ENCODE peak calls at places on chromosomes 11 and 22, in ten cellular contexts. N is left ventricle myocardium inferior, I is right atrium auricular region, G is upper lobe of right lung, E is IMR-90, D is tibial nerve, M is HFF-Myc, K is GM23338, S is cardiac fibroblast, V is OCI-LY7. Y is an unnamed sample.

GRCh38 chr11:8717876-8718753 is 35.5 kb downstream of the RPL27A start:
- DNase-seq in N (peak; percentile 45), I (peak; percentile 76), G (no peak), E (peak; percentile 97), D (peak; percentile 23), M (peak; percentile 77), K (no peak), S (peak; percentile 76), V (no peak), Y (peak; percentile 88)

GRCh38 chr22:49951001-49951677 is 9.4 kb upstream of the PIM3 start:
- DNase-seq in N (no peak), I (no peak), G (peak; percentile 98), E (peak; percentile 64), D (no peak), M (no peak), K (no peak), S (no peak), V (no peak), Y (no peak)

GRCh38 chr11:43130616-43131015 is 181.2 kb upstream of the API5 start:
- DNase-seq in N (no peak), I (no peak), G (no peak), E (no peak), D (no peak), M (no peak), K (peak; percentile 19), S (no peak), V (no peak), Y (no peak)

GRCh38 chr11:28464252-28464867 is 356.2 kb downstream of the METTL15 start:
- DNase-seq in N (no peak), I (no peak), G (no peak), E (peak; percentile 86), D (no peak), M (peak; percentile 5), K (no peak), S (peak; percentile 47), V (no peak), Y (no peak)

GRCh38 chr22:23497016-23497885 is 82.8 kb downstream of the IGLL1 start:
- DNase-seq in N (no peak), I (no peak), G (peak; percentile 34), E (no peak), D (no peak), M (no peak), K (no peak), S (no peak), V (no peak), Y (no peak)

GRCh38 chr11:20337526-20338154 is 25.9 kb upstream of the HTATIP2 start:
- DNase-seq in N (no peak), I (no peak), G (no peak), E (peak; percentile 11), D (no peak), M (no peak), K (peak; percentile 68), S (peak; percentile 54), V (peak; percentile 4), Y (no peak)

GRCh38 chr11:97454988-97455387 is 1065.2 kb downstream of the JRKL start:
- DNase-seq in N (no peak), I (no peak), G (no peak), E (no peak), D (no peak), M (no peak), K (peak; percentile 20), S (peak; percentile 72), V (no peak), Y (no peak)

GRCh38 chr11:74669311-74670160 is 61.7 kb downstream of the CHRDL2 start:
- DNase-seq in N (peak; percentile 44), I (no peak), G (no peak), E (no peak), D (no peak), M (no peak), K (no peak), S (no peak), V (no peak), Y (no peak)

GRCh38 chr11:70477607-70478006 is 79.3 kb downstream of the CTTN start:
- DNase-seq in N (peak; percentile 39), I (no peak), G (no peak), E (no peak), D (no peak), M (no peak), K (no peak), S (no peak), V (no peak), Y (no peak)

GRCh38 chr11:47620836-47621378 is 21.5 kb downstream of the MTCH2 start:
- DNase-seq in N (no peak), I (no peak), G (no peak), E (no peak), D (no peak), M (no peak), K (no peak), S (no peak), V (no peak), Y (no peak)

GRCh38 chr22:39348909-39349505 is 784 bp upstream of the SYNGR1 start:
- DNase-seq in N (peak; percentile 33), I (no peak), G (no peak), E (no peak), D (no peak), M (no peak), K (no peak), S (no peak), V (no peak), Y (peak; percentile 2)

GRCh38 chr11:22510741-22511140 is 114.9 kb downstream of the FANCF start:
- DNase-seq in N (no peak), I (no peak), G (no peak), E (peak; percentile 44), D (no peak), M (no peak), K (no peak), S (peak; percentile 61), V (no peak), Y (no peak)

GRCh38 chr11:118868659-118869058 is 15.0 kb upstream of the CXCR5 start:
- DNase-seq in N (no peak), I (no peak), G (no peak), E (no peak), D (no peak), M (no peak), K (no peak), S (no peak), V (peak; percentile 78), Y (no peak)

GRCh38 chr11:60816590-60817157 is 25.2 kb upstream of the CCDC86 start:
- DNase-seq in N (no peak), I (no peak), G (no peak), E (no peak), D (no peak), M (no peak), K (no peak), S (no peak), V (no peak), Y (no peak)

GRCh38 chr11:66419825-66420224 is 1.0 kb upstream of the NPAS4 start:
- DNase-seq in N (no peak), I (no peak), G (no peak), E (no peak), D (no peak), M (no peak), K (peak; percentile 81), S (no peak), V (no peak), Y (no peak)

GRCh38 chr11:132312616-132313210 is 942.3 kb downstream of the NTM start:
- DNase-seq in N (no peak), I (no peak), G (no peak), E (peak; percentile 46), D (no peak), M (peak; percentile 1), K (peak; percentile 83), S (peak; percentile 49), V (peak; percentile 5), Y (peak; percentile 32)

GRCh38 chr11:132318421-132319157 is 948.2 kb downstream of the NTM start:
- DNase-seq in N (no peak), I (no peak), G (no peak), E (peak; percentile 76), D (no peak), M (no peak), K (no peak), S (peak; percentile 66), V (no peak), Y (peak; percentile 20)
- TF ChIP-seq CTCF in N (no peak), I (no peak), G (no peak), E (peak; percentile 24), D (no peak), M (no peak), K (no peak), S (no peak), V (no peak), Y (no peak)

DNA sequence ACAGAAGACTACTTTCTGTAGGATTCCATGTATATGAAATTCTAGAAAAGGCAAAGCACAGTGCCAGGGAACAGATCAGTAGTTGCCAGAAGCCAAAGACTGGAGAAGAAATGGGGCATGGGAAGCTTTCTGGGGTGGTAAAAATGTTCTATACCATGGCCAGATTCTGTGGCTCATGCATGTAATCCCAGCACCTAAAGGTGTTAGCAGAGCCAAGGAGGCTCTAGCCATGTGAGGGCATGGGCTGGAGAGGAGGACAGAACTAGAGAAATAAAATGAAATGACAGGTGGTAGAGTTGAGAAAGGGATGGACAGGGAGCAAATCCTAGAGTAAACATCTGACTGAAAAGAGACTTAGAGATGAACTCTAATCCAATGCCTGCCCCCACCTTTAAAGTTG is 26.9 kb upstream of the HMGXB4 start:
- DNase-seq in N (no peak), I (no peak), G (no peak), E (no peak), D (no peak), M (no peak), K (no peak), S (no peak), V (no peak), Y (no peak)
- H3K4me3 ChIP-seq in N (no peak overlapping the region), I (no peak overlapping the region), G (no peak overlapping the region), E (no peak overlapping the region), D (no peak overlapping the region), M (no peak overlapping the region), K (no peak overlapping the region), S (no peak overlapping the region), V (peak overlapping the region; percentile 55), Y (no peak overlapping the region)

DNA sequence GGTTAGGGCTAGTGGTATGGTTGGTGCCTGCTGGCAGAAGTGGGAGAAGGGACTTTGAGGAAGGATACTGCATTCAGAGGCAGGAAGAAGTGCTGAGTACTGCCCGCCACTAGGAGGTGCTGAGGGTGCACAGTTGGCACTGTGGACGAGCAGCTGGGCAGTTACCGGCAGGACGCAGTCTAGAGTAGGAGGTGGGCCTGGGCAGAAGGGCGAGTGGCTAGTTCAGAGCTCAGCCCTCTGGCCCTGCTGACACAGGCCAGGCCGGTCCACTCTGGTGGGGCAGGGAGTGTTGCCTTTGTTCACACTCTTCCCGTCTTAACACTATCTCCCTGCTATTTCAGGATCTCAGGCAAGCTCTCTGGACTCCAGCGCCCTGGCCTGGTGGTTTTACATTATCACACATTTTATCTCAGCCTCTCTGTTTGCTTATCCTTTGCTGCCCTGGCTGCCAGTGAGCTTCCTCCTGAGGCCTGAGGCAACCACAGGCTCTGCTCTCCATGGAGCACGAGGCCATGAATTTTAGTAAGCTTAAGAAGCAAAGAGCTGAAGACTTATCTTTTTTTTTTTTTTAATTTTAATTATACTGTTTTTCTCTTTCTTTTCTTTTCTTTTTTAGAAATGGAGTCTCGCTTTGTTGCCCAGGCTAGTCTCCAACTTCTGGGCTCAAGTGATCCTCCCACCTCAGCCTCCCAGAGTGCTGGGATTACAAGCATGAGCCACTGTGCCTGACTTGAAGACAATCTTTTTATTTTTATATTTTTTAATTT is 26.9 kb downstream of the SNAP29 start:
- DNase-seq in N (peak; percentile 75), I (peak; percentile 83), G (peak; percentile 92), E (peak; percentile 82), D (peak; percentile 45), M (peak; percentile 45), K (peak; percentile 92), S (peak; percentile 85), V (peak; percentile 36), Y (peak; percentile 73)
- TF ChIP-seq CTCF in N (peak; percentile 80), I (peak; percentile 89), G (peak; percentile 86), E (peak; percentile 96), D (peak; percentile 53), M (peak; percentile 94), K (peak; percentile 98), S (peak; percentile 97), V (peak; percentile 79), Y (peak; percentile 97)

GRCh38 chr11:71998649-71999310 is at the start of gene IL18BP:
- DNase-seq in N (no peak), I (no peak), G (peak; percentile 63), E (no peak), D (no peak), M (no peak), K (no peak), S (no peak), V (peak; percentile 51), Y (no peak)
- H3K4me3 ChIP-seq in N (peak within 1 kb of the TSS; percentile 57), I (peak within 1 kb of the TSS; percentile 15), G (peak within 1 kb of the TSS; percentile 40), E (no peak within 1 kb of the TSS), D (no peak within 1 kb of the TSS), M (no peak within 1 kb of the TSS), K (no peak within 1 kb of the TSS), S (no peak within 1 kb of the TSS), V (no peak within 1 kb of the TSS), Y (peak within 1 kb of the TSS; percentile 14)

Y was measured in foreskin fibroblast.